ENCODE peak calls at places on chromosome 16, in six cellular contexts. G is cardiac muscle cell; Y is CD4-positive, CD25-positive, alpha-beta regulatory T cell; X is GM23248; I is SJSA1; U is sigmoid colon. V is an unnamed sample. For H3K4me1, the result is how much of the 10 kb centered on the place peaks cover.

GRCh38 chr16:30637952-30638351 is 12.8 kb upstream of the PRR14 start:
- DNase-seq in G (peak), X (peak), Y (no peak), I (no peak), U (no peak), V (peak)

GRCh38 chr16:23640669-23640958 is 496 bp downstream of the PALB2 start:
- DNase-seq in I (no peak), X (peak), G (peak), U (no peak), Y (no peak), V (peak)

GRCh38 chr16:28846933-28847273 is 755 bp upstream of the TUFM start:
- DNase-seq in Y (no peak), U (no peak), G (no peak), I (no peak), X (peak), V (no peak)

GRCh38 chr16:69423189-69423588 is 1.2 kb upstream of the CYB5B start:
- DNase-seq in X (no peak), U (no peak), Y (no peak), I (no peak), G (no peak), V (no peak)

GRCh38 chr16:69772560-69773254 is 10.6 kb downstream of the WWP2 start:
- DNase-seq in G (peak), I (no peak), U (no peak), Y (no peak), X (peak), V (no peak)

GRCh38 chr16:23679274-23679985 is 741 bp downstream of the PLK1 start:
- DNase-seq in X (no peak), U (no peak), I (peak), G (peak), Y (no peak), V (no peak)

GRCh38 chr16:88939814-88940195 is 37.2 kb downstream of the CBFA2T3 start:
- DNase-seq in U (no peak), I (no peak), G (no peak), X (no peak), Y (no peak), V (no peak)

GRCh38 chr16:27273670-27274522 is 5.3 kb upstream of the NSMCE1 start:
- DNase-seq in I (no peak), Y (no peak), G (no peak), X (peak), U (no peak), V (peak)

GRCh38 chr16:799948-800833 is at the start of gene GNG13:
- DNase-seq in Y (no peak), I (no peak), U (no peak), G (no peak), X (peak), V (no peak)

GRCh38 chr16:84232969-84233368 is 6.8 kb downstream of the KCNG4 start:
- DNase-seq in I (no peak), Y (no peak), X (no peak), U (no peak), G (no peak), V (no peak)

GRCh38 chr16:89089142-89089541 is 4.5 kb upstream of the ACSF3 start:
- DNase-seq in X (no peak), Y (no peak), U (no peak), I (no peak), G (no peak), V (no peak)

GRCh38 chr16:12628526-12628925 is 175.2 kb downstream of the CPPED1 start:
- DNase-seq in I (no peak), X (no peak), G (no peak), Y (no peak), U (no peak), V (no peak)

GRCh38 chr16:31507617-31507928 is 618 bp downstream of the RUSF1 start:
- DNase-seq in Y (no peak), X (no peak), U (no peak), I (no peak), G (no peak), V (no peak)

GRCh38 chr16:58501242-58502131 is 1.5 kb downstream of the NDRG4 start:
- DNase-seq in U (peak), G (no peak), I (peak), Y (peak), X (peak), V (peak)

GRCh38 chr16:80803341-80804060 is 897 bp downstream of the CDYL2 start:
- DNase-seq in G (peak), Y (peak), I (no peak), X (peak), U (no peak), V (peak)

GRCh38 chr16:13793788-13794461 is 126.0 kb upstream of the ERCC4 start:
- DNase-seq in I (no peak), X (no peak), U (peak), Y (no peak), G (no peak), V (no peak)

GRCh38 chr16:27769561-27770222 is 219.7 kb downstream of the KATNIP start:
- DNase-seq in G (peak), Y (no peak), U (no peak), X (peak), I (peak), V (no peak)

GRCh38 chr16:47774661-47775060 is 313.5 kb downstream of the PHKB start:
- DNase-seq in Y (no peak), G (peak), X (peak), I (peak), U (no peak), V (no peak)

GRCh38 chr16:728131-728889 is 1.4 kb downstream of the HAGHL start:
- DNase-seq in Y (peak), U (peak), I (peak), G (peak), X (peak), V (peak)

DNA sequence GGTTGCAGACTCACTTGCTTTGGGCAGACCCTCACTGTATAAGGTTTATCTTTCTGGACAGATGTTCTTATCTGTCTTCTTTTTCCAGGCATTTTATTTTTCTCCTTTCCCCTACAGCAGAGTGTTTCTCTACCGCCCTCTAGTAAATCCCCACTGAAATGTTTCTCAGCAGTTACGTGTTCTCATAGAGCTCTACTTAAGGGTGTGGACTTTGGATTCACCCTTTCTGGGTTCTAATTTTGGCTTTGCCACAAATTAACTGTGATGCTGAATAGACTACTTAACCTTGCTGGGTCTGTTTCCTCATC is 2.0 kb downstream of the ADAT1 start:
- DNase-seq in X (peak), Y (no peak), U (no peak), G (peak), I (no peak), V (peak)
- H3K4me1 ChIP-seq in X (under half), Y (under half), U (under half), G (under half), I (under half), V (half or more)

GRCh38 chr16:85372627-85373372 is 240.3 kb upstream of the GSE1 start:
- DNase-seq in Y (no peak), G (peak), X (peak), I (peak), U (peak), V (no peak)
- H3K4me1 ChIP-seq in Y (under half), G (under half), X (half or more), I (half or more), U (under half), V (under half)

GRCh38 chr16:52499061-52499460 is 47.9 kb downstream of the TOX3 start:
- DNase-seq in Y (no peak), G (no peak), X (no peak), I (no peak), U (no peak), V (no peak)

GRCh38 chr16:52497067-52497816 is 49.7 kb downstream of the TOX3 start:
- DNase-seq in Y (no peak), I (no peak), G (peak), U (no peak), X (no peak), V (no peak)

GRCh38 chr16:52498640-52499039 is 48.3 kb downstream of the TOX3 start:
- DNase-seq in X (no peak), G (peak), Y (no peak), U (no peak), I (no peak), V (no peak)

GRCh38 chr16:52501746-52502145 is 45.2 kb downstream of the TOX3 start:
- DNase-seq in X (no peak), U (no peak), G (no peak), Y (no peak), I (no peak), V (no peak)

GRCh38 chr16:52500963-52501362 is 46.0 kb downstream of the TOX3 start:
- DNase-seq in U (no peak), G (no peak), I (no peak), Y (no peak), X (no peak), V (no peak)
- H3K4me1 ChIP-seq in U (under half), G (under half), I (under half), Y (under half), X (under half), V (under half)

GRCh38 chr16:20901068-20901440 is 483 bp downstream of the LYRM1 start:
- DNase-seq in G (no peak), I (no peak), Y (no peak), U (no peak), X (no peak), V (no peak)
- H3K4me1 ChIP-seq in G (under half), I (under half), Y (under half), U (under half), X (half or more), V (half or more)

DNA sequence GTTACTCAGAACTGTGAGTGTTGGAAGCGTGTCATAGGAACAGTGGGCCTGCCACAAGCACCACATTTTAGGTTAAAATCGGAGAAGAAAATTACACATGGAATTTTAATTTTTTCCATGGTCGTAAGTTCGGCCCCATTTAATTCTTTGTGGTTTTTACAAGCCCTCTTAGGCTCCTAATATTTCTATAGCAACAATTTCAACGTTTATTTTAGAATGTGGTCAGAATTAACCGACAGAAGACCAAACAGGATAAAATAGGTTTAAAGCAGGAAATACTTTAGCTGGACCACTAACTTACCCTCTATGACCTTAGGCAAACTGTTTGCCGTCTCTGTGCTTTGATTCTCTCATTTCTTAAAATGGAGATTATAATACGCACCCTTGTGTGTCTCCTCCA is 69.9 kb downstream of the FTO start:
- DNase-seq in X (peak), U (no peak), Y (no peak), G (no peak), I (no peak), V (no peak)
- H3K4me1 ChIP-seq in X (half or more), U (under half), Y (under half), G (half or more), I (half or more), V (under half)

DNA sequence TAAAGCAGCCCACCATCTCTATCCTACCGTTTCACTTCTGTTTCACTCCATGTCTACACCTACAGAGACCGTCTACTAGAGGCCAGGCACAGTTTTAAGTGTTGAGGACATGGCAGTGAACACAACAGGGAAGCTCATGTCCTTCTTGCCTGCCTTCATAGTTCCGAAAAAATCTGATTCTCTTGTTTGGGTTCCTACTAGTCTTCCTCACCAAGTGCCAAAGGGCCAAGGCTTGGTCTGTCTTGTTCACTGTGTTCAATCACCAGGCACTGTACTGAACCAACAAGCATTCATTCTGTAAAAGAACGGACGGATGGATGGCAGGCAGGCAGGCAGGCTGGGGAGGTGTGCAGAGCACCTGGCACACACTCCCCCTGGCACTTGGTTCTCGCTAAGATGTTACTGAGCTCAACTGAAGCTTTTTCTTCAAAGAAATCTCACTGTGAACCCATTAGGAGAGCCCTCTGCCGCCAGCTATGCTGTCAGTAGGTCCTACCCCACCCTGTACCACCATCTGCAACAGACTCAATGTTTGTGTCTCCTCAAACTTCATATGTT is 2.5 kb downstream of the DEXI start:
- DNase-seq in Y (no peak), U (no peak), I (no peak), G (no peak), X (no peak), V (no peak)
- H3K4me1 ChIP-seq in Y (half or more), U (under half), I (under half), G (under half), X (under half), V (half or more)

GRCh38 chr16:68066763-68067162 is 18.4 kb upstream of the NFATC3 start:
- DNase-seq in U (no peak), G (no peak), Y (no peak), X (no peak), I (no peak), V (no peak)

GRCh38 chr16:68061396-68061795 is 23.8 kb upstream of the NFATC3 start:
- DNase-seq in X (no peak), I (no peak), Y (no peak), G (no peak), U (no peak), V (no peak)

GRCh38 chr16:68062910-68063393 is 22.2 kb upstream of the NFATC3 start:
- DNase-seq in X (no peak), G (no peak), Y (no peak), I (no peak), U (peak), V (peak)

GRCh38 chr16:68065716-68066305 is 19.4 kb upstream of the NFATC3 start:
- DNase-seq in I (peak), U (no peak), Y (no peak), G (peak), X (peak), V (no peak)

GRCh38 chr16:68064791-68065365 is 20.3 kb upstream of the NFATC3 start:
- DNase-seq in I (peak), Y (peak), X (peak), U (no peak), G (peak), V (peak)
- H3K4me1 ChIP-seq in I (under half), Y (under half), X (under half), U (under half), G (under half), V (half or more)

V was measured in CD4-positive, alpha-beta memory T cell.